ENCODE peak calls at places on chromosomes 5 and 9, in six cellular contexts. One of them, this sample, is unnamed. For H3K4me1, the result is how much of the 10 kb centered on the place peaks cover.

GRCh38 chr5:57841671-57842375 is 359.2 kb upstream of the ACTBL2 start:
- DNase-seq in aorta: no peak
- DNase-seq in heart left ventricle: peak
- DNase-seq in heart right ventricle: no peak
- DNase-seq in pancreas: no peak
- DNase-seq in prostate gland: no peak
- DNase-seq in this sample: peak

GRCh38 chr5:143977891-143978448 is 166.0 kb downstream of the HMHB1 start:
- DNase-seq in aorta: no peak
- DNase-seq in heart left ventricle: no peak
- DNase-seq in heart right ventricle: no peak
- DNase-seq in pancreas: no peak
- DNase-seq in prostate gland: no peak
- DNase-seq in this sample: no peak

GRCh38 chr5:111013011-111013410 is 58.5 kb upstream of the TSLP start:
- DNase-seq in aorta: no peak
- DNase-seq in heart left ventricle: no peak
- DNase-seq in heart right ventricle: no peak
- DNase-seq in pancreas: no peak
- DNase-seq in prostate gland: no peak
- DNase-seq in this sample: no peak

GRCh38 chr9:112647596-112647995 is 70.3 kb downstream of the INIP start:
- DNase-seq in aorta: no peak
- DNase-seq in heart left ventricle: no peak
- DNase-seq in heart right ventricle: no peak
- DNase-seq in pancreas: no peak
- DNase-seq in prostate gland: no peak
- DNase-seq in this sample: no peak

GRCh38 chr9:13992136-13992798 is 321.7 kb downstream of the NFIB start:
- DNase-seq in aorta: no peak
- DNase-seq in heart left ventricle: no peak
- DNase-seq in heart right ventricle: no peak
- DNase-seq in pancreas: no peak
- DNase-seq in prostate gland: no peak
- DNase-seq in this sample: no peak

GRCh38 chr9:136373300-136374182 is at the start of gene CARD9:
- DNase-seq in aorta: no peak
- DNase-seq in heart left ventricle: no peak
- DNase-seq in heart right ventricle: no peak
- DNase-seq in pancreas: no peak
- DNase-seq in prostate gland: no peak
- DNase-seq in this sample: peak

GRCh38 chr5:174503461-174504265 is 220.7 kb upstream of the MSX2 start:
- DNase-seq in aorta: no peak
- DNase-seq in heart left ventricle: no peak
- DNase-seq in heart right ventricle: no peak
- DNase-seq in pancreas: peak
- DNase-seq in prostate gland: peak
- DNase-seq in this sample: no peak

GRCh38 chr5:179287071-179287470 is 58.2 kb downstream of the ADAMTS2 start:
- DNase-seq in aorta: peak
- DNase-seq in heart left ventricle: no peak
- DNase-seq in heart right ventricle: peak
- DNase-seq in pancreas: no peak
- DNase-seq in prostate gland: no peak
- DNase-seq in this sample: no peak

GRCh38 chr9:110351009-110351467 is 13.4 kb upstream of the TXNDC8 start:
- DNase-seq in aorta: no peak
- DNase-seq in heart left ventricle: no peak
- DNase-seq in heart right ventricle: no peak
- DNase-seq in pancreas: no peak
- DNase-seq in prostate gland: no peak
- DNase-seq in this sample: no peak

GRCh38 chr5:160188151-160188967 is 40.9 kb upstream of the FABP6 start:
- DNase-seq in aorta: peak
- DNase-seq in heart left ventricle: peak
- DNase-seq in heart right ventricle: peak
- DNase-seq in pancreas: peak
- DNase-seq in prostate gland: peak
- DNase-seq in this sample: peak

GRCh38 chr5:177434437-177434836 is 8.0 kb downstream of the GRK6 start:
- DNase-seq in aorta: no peak
- DNase-seq in heart left ventricle: no peak
- DNase-seq in heart right ventricle: no peak
- DNase-seq in pancreas: no peak
- DNase-seq in prostate gland: no peak
- DNase-seq in this sample: no peak
- H3K4me1 ChIP-seq in aorta: under half
- H3K4me1 ChIP-seq in heart left ventricle: under half
- H3K4me1 ChIP-seq in heart right ventricle: under half
- H3K4me1 ChIP-seq in pancreas: under half
- H3K4me1 ChIP-seq in prostate gland: under half
- H3K4me1 ChIP-seq in this sample: under half

GRCh38 chr9:95081998-95082397 is 235.5 kb downstream of the FANCC start:
- DNase-seq in aorta: peak
- DNase-seq in heart left ventricle: no peak
- DNase-seq in heart right ventricle: no peak
- DNase-seq in pancreas: no peak
- DNase-seq in prostate gland: no peak
- DNase-seq in this sample: no peak
- H3K4me1 ChIP-seq in aorta: under half
- H3K4me1 ChIP-seq in heart left ventricle: under half
- H3K4me1 ChIP-seq in heart right ventricle: half or more
- H3K4me1 ChIP-seq in pancreas: under half
- H3K4me1 ChIP-seq in prostate gland: under half
- H3K4me1 ChIP-seq in this sample: under half

GRCh38 chr5:172854958-172855357 is 20.9 kb downstream of the ERGIC1 start:
- DNase-seq in aorta: no peak
- DNase-seq in heart left ventricle: no peak
- DNase-seq in heart right ventricle: no peak
- DNase-seq in pancreas: no peak
- DNase-seq in prostate gland: no peak
- DNase-seq in this sample: no peak

GRCh38 chr5:172854451-172854871 is 20.4 kb downstream of the ERGIC1 start:
- DNase-seq in aorta: peak
- DNase-seq in heart left ventricle: no peak
- DNase-seq in heart right ventricle: no peak
- DNase-seq in pancreas: no peak
- DNase-seq in prostate gland: peak
- DNase-seq in this sample: no peak

GRCh38 chr5:172857982-172858381 is 23.9 kb downstream of the ERGIC1 start:
- DNase-seq in aorta: no peak
- DNase-seq in heart left ventricle: no peak
- DNase-seq in heart right ventricle: no peak
- DNase-seq in pancreas: no peak
- DNase-seq in prostate gland: no peak
- DNase-seq in this sample: no peak

GRCh38 chr5:172855597-172856292 is 21.7 kb downstream of the ERGIC1 start:
- DNase-seq in aorta: peak
- DNase-seq in heart left ventricle: peak
- DNase-seq in heart right ventricle: peak
- DNase-seq in pancreas: no peak
- DNase-seq in prostate gland: no peak
- DNase-seq in this sample: peak

GRCh38 chr5:172856336-172856735 is 22.3 kb downstream of the ERGIC1 start:
- DNase-seq in aorta: no peak
- DNase-seq in heart left ventricle: no peak
- DNase-seq in heart right ventricle: no peak
- DNase-seq in pancreas: no peak
- DNase-seq in prostate gland: no peak
- DNase-seq in this sample: no peak
- H3K4me1 ChIP-seq in aorta: under half
- H3K4me1 ChIP-seq in heart left ventricle: half or more
- H3K4me1 ChIP-seq in heart right ventricle: half or more
- H3K4me1 ChIP-seq in pancreas: under half
- H3K4me1 ChIP-seq in prostate gland: under half
- H3K4me1 ChIP-seq in this sample: half or more

DNA sequence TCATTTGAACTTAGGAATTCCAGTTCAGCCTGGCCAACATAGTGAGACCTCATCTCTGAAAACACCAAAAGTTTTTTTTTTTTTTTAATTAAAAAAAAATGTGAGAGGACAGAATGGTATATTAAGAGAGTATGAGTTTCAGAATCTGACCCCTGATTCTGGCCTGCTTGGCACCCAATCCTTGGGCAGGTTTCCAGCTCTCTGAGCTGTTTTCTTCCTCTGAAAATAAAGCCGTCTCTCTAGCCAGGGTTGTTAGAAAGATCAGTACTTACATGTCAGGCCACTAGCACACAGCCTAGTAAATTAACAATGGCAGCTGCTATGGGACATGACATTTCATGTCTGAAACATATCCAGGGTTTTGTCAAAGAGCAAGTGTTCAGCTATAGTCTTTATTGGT is 40.3 kb downstream of the IQGAP2 start:
- DNase-seq in aorta: no peak
- DNase-seq in heart left ventricle: no peak
- DNase-seq in heart right ventricle: no peak
- DNase-seq in pancreas: no peak
- DNase-seq in prostate gland: no peak
- DNase-seq in this sample: peak
- H3K4me1 ChIP-seq in aorta: under half
- H3K4me1 ChIP-seq in heart left ventricle: under half
- H3K4me1 ChIP-seq in heart right ventricle: under half
- H3K4me1 ChIP-seq in pancreas: under half
- H3K4me1 ChIP-seq in prostate gland: under half
- H3K4me1 ChIP-seq in this sample: under half

GRCh38 chr5:107439832-107440231 is 230.9 kb downstream of the EFNA5 start:
- DNase-seq in aorta: no peak
- DNase-seq in heart left ventricle: no peak
- DNase-seq in heart right ventricle: no peak
- DNase-seq in pancreas: no peak
- DNase-seq in prostate gland: no peak
- DNase-seq in this sample: no peak

GRCh38 chr5:107431998-107432397 is 238.7 kb downstream of the EFNA5 start:
- DNase-seq in aorta: no peak
- DNase-seq in heart left ventricle: no peak
- DNase-seq in heart right ventricle: no peak
- DNase-seq in pancreas: no peak
- DNase-seq in prostate gland: no peak
- DNase-seq in this sample: no peak

GRCh38 chr5:107431536-107431935 is 239.2 kb downstream of the EFNA5 start:
- DNase-seq in aorta: no peak
- DNase-seq in heart left ventricle: no peak
- DNase-seq in heart right ventricle: no peak
- DNase-seq in pancreas: no peak
- DNase-seq in prostate gland: no peak
- DNase-seq in this sample: no peak

DNA sequence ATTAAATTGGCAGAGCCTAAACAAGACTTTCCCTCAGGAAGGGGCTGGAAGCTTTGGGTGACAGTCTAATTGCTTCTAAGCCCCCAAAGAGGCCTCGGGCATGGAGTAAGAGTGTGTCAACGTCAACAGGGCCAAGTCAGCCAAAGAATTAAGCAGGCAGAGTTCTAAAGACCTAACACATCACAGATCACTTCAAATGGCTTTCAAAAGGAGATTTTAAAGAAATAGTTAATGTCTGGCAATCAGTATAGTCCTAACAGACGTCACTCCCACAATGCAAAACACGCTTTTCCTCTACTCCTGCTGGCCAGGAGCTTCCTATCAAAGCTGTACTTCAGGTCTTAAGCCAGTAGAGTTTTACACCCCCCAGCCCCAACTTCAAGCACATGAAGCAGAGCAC is 234.5 kb downstream of the EFNA5 start:
- DNase-seq in aorta: no peak
- DNase-seq in heart left ventricle: no peak
- DNase-seq in heart right ventricle: no peak
- DNase-seq in pancreas: no peak
- DNase-seq in prostate gland: no peak
- DNase-seq in this sample: no peak
- H3K4me1 ChIP-seq in aorta: under half
- H3K4me1 ChIP-seq in heart left ventricle: under half
- H3K4me1 ChIP-seq in heart right ventricle: under half
- H3K4me1 ChIP-seq in pancreas: under half
- H3K4me1 ChIP-seq in prostate gland: under half
- H3K4me1 ChIP-seq in this sample: under half

GRCh38 chr5:139645495-139645871 is 2.7 kb upstream of the CXXC5 start:
- DNase-seq in aorta: peak
- DNase-seq in heart left ventricle: no peak
- DNase-seq in heart right ventricle: no peak
- DNase-seq in pancreas: no peak
- DNase-seq in prostate gland: no peak
- DNase-seq in this sample: peak

GRCh38 chr5:139644001-139644456 is 4.1 kb upstream of the CXXC5 start:
- DNase-seq in aorta: peak
- DNase-seq in heart left ventricle: no peak
- DNase-seq in heart right ventricle: no peak
- DNase-seq in pancreas: peak
- DNase-seq in prostate gland: no peak
- DNase-seq in this sample: peak

GRCh38 chr5:139646111-139646510 is 2.0 kb upstream of the CXXC5 start:
- DNase-seq in aorta: peak
- DNase-seq in heart left ventricle: no peak
- DNase-seq in heart right ventricle: no peak
- DNase-seq in pancreas: no peak
- DNase-seq in prostate gland: no peak
- DNase-seq in this sample: no peak

GRCh38 chr5:139642891-139643871 is 5.0 kb upstream of the CXXC5 start:
- DNase-seq in aorta: peak
- DNase-seq in heart left ventricle: no peak
- DNase-seq in heart right ventricle: no peak
- DNase-seq in pancreas: peak
- DNase-seq in prostate gland: peak
- DNase-seq in this sample: no peak

GRCh38 chr5:139644646-139645494 is 3.3 kb upstream of the CXXC5 start:
- DNase-seq in aorta: peak
- DNase-seq in heart left ventricle: no peak
- DNase-seq in heart right ventricle: no peak
- DNase-seq in pancreas: no peak
- DNase-seq in prostate gland: no peak
- DNase-seq in this sample: peak
- H3K4me1 ChIP-seq in aorta: under half
- H3K4me1 ChIP-seq in heart left ventricle: under half
- H3K4me1 ChIP-seq in heart right ventricle: under half
- H3K4me1 ChIP-seq in pancreas: under half
- H3K4me1 ChIP-seq in prostate gland: under half
- H3K4me1 ChIP-seq in this sample: under half